ENCODE peak calls at places on chromosomes 4 and X, in seven cellular contexts. Z is H1, B is GM23248, N is aorta, W is endodermal cell, C is breast epithelium, L is mammary epithelial cell. X is an unnamed sample.
A peak's percentile ranks its signal among the peaks of the same experiment; 100 is the strongest.

GRCh38 chrX:71366674-71367256 is 608 bp downstream of the TAF1 start:
- DNase-seq in N (no peak), W (no peak), Z (no peak), C (no peak), B (peak; percentile 50), L (peak; percentile 14), X (peak; percentile 37)

GRCh38 chr4:41747230-41748055 is 1.1 kb downstream of the PHOX2B start:
- DNase-seq in L (no peak), B (no peak), N (no peak), C (no peak), W (peak; percentile 77), Z (no peak), X (no peak)

GRCh38 chr4:137390707-137391106 is 141.6 kb downstream of the PCDH18 start:
- DNase-seq in Z (no peak), W (no peak), L (no peak), C (no peak), N (no peak), B (peak; percentile 67), X (no peak)

GRCh38 chr4:110049951-110050925 is 137.6 kb downstream of the EGF start:
- DNase-seq in B (peak; percentile 62), L (peak; percentile 21), C (no peak), W (peak; percentile 79), N (no peak), Z (no peak), X (peak; percentile 55)

GRCh38 chr4:122842984-122843531 is 16.4 kb downstream of the FGF2 start:
- DNase-seq in L (no peak), B (peak; percentile 48), N (peak; percentile 56), Z (no peak), W (no peak), C (no peak), X (no peak)

GRCh38 chrX:120575379-120576114 is 14.8 kb upstream of the CUL4B start:
- DNase-seq in B (no peak), Z (no peak), C (no peak), N (no peak), W (no peak), L (no peak), X (no peak)

GRCh38 chr4:111941957-111942356 is 203.3 kb upstream of the FAM241A start:
- DNase-seq in L (no peak), Z (no peak), N (no peak), B (no peak), W (no peak), C (no peak), X (no peak)

GRCh38 chrX:52217494-52218160 is 32.9 kb downstream of the MAGED4 start:
- DNase-seq in Z (peak; percentile 9), L (no peak), B (no peak), W (peak; percentile 83), N (no peak), C (no peak), X (no peak)

GRCh38 chr4:186132577-186133277 is 28.2 kb downstream of the FAM149A start:
- DNase-seq in W (peak; percentile 85), Z (peak; percentile 34), C (no peak), N (no peak), L (peak; percentile 20), B (peak; percentile 14), X (no peak)

GRCh38 chr4:15963568-15963967 is 593 bp upstream of the FGFBP2 start:
- DNase-seq in N (no peak), W (no peak), Z (no peak), L (no peak), C (no peak), B (no peak), X (no peak)

GRCh38 chrX:53294024-53294648 is 12.8 kb upstream of the IQSEC2 start:
- DNase-seq in B (peak; percentile 14), W (no peak), L (no peak), Z (no peak), C (no peak), N (no peak), X (no peak)

GRCh38 chr4:55312491-55313101 is 33.4 kb upstream of the SRD5A3 start:
- DNase-seq in N (no peak), C (no peak), W (peak; percentile 63), L (peak; percentile 25), B (peak; percentile 79), Z (peak; percentile 23), X (peak; percentile 54)

GRCh38 chrX:129523076-129524055 is at the start of gene SMARCA1:
- DNase-seq in C (peak; percentile 51), Z (no peak), N (peak; percentile 66), L (no peak), B (peak; percentile 43), W (peak; percentile 75), X (no peak)

GRCh38 chrX:1582686-1583437 is 8.5 kb upstream of the AKAP17A start:
- DNase-seq in B (peak; percentile 25), Z (no peak), W (peak; percentile 32), L (peak; percentile 52), N (no peak), C (no peak), X (no peak)

GRCh38 chr4:147596377-147596776 is 20.8 kb upstream of the TMEM184C start:
- DNase-seq in W (no peak), Z (no peak), B (peak; percentile 28), N (no peak), L (peak; percentile 32), C (no peak), X (no peak)

GRCh38 chr4:88442636-88443260 is 14.2 kb upstream of the HERC5 start:
- DNase-seq in L (no peak), C (no peak), B (no peak), N (no peak), Z (no peak), W (no peak), X (no peak)

GRCh38 chr4:87502580-87503238 is 26.5 kb downstream of the SPARCL1 start:
- DNase-seq in Z (no peak), W (no peak), L (peak; percentile 36), N (no peak), C (no peak), B (peak; percentile 18), X (no peak)

GRCh38 chr4:48162162-48162561 is 28.1 kb upstream of the TXK start:
- DNase-seq in C (no peak), W (no peak), Z (no peak), N (no peak), B (no peak), L (peak; percentile 14), X (no peak)

GRCh38 chr4:7323872-7324650 is 110.7 kb downstream of the PSAPL1 start:
- DNase-seq in L (peak; percentile 25), Z (no peak), C (no peak), N (peak; percentile 29), B (no peak), W (no peak), X (no peak)

GRCh38 chrX:140092121-140092520 is 126.8 kb upstream of the CXorf66 start:
- DNase-seq in N (no peak), C (no peak), B (no peak), L (no peak), W (peak; percentile 52), Z (no peak), X (no peak)

GRCh38 chr4:112219826-112220366 is 11.7 kb upstream of the AP1AR start:
- DNase-seq in N (no peak), Z (no peak), C (no peak), L (no peak), B (no peak), W (no peak), X (no peak)

GRCh38 chrX:113399501-113400192 is 559.0 kb upstream of the AMOT start:
- DNase-seq in C (no peak), L (no peak), N (no peak), B (peak; percentile 37), Z (no peak), W (no peak), X (no peak)

GRCh38 chr4:69750346-69750745 is 10.1 kb downstream of the SULT1B1 start:
- DNase-seq in C (no peak), N (no peak), Z (no peak), W (no peak), B (peak; percentile 58), L (peak; percentile 63), X (no peak)

DNA sequence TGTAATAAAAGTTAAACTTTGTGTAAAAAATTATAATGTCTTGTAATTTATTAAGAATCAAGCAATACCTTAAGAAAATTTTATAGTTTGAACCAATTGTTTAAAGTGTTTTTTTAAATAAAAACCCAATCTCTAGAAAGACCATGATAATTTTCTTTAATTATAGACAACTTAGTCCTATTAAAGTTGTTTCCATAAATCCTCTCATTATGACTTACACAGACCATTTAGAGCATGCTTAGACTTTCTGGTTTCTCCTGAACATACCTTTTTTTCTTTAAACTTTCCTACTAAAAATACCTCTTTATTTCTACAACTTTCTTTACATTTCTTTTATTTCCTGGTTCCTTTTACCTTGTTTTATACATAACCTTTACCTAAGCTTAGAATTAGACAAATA is 837.4 kb downstream of the PCDH19 start:
- DNase-seq in B (no peak), N (no peak), L (no peak), C (no peak), W (no peak), Z (no peak), X (no peak)
- H3K9me3 ChIP-seq in B (no peaks in the 10 kb centered on the region), N (no peaks in the 10 kb centered on the region), L (peaks cover 5% of the 10 kb centered on the region), C (peaks cover 7% of the 10 kb centered on the region), W (peaks cover 23% of the 10 kb centered on the region), Z (peaks cover 7% of the 10 kb centered on the region), X (peaks cover 5% of the 10 kb centered on the region)

DNA sequence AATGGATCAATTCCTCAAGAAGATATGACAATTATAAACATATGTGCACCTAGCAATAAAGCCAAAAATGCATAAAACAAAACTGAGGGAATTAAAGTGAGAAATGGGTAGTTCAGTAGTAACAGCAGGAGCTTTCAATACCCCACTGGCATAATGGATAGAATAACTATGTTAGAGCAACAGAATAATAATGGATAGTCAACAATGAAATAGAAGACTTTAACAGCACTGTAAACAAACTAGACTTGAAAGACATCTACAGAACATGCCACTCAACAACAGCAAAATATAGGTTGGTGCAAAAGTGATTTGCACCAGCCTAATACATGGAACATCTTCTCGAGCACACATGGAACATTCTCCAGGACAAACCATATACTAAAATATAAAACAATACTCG is 20.0 kb upstream of the MBNL3 start:
- DNase-seq in W (no peak), N (no peak), B (no peak), C (no peak), Z (no peak), L (no peak), X (no peak)
- H3K4me3 ChIP-seq in W (no peak overlapping the region), N (no peak overlapping the region), B (no peak overlapping the region), C (no peak overlapping the region), Z (no peak overlapping the region), L (no peak overlapping the region), X (no peak overlapping the region)

DNA sequence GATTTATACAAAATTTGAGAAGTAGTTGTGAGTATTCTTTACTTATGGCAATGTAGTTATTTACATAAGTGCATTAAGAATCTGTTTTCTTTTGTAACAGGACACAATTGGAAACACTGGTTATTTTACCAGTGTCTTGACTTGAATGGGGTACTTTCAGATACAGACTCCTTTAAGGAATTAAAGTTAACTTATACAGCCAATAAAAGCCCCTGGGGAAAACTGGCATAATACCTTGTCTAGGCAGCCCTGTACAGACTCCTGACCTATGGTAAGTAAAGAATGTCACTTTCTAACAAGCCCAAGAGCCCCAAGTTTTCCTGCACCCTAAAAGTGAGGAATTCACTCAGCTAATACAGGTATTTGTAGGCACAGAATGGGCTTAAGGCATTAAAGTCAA is 241.8 kb downstream of the CPXCR1 start:
- DNase-seq in W (no peak), L (no peak), N (no peak), Z (no peak), B (no peak), C (no peak), X (no peak)
- H3K4me1 ChIP-seq in W (peaks cover 6% of the 10 kb centered on the region), L (no peaks in the 10 kb centered on the region), N (no peaks in the 10 kb centered on the region), Z (peaks cover 7% of the 10 kb centered on the region), B (no peaks in the 10 kb centered on the region), C (no peaks in the 10 kb centered on the region), X (no peaks in the 10 kb centered on the region)

DNA sequence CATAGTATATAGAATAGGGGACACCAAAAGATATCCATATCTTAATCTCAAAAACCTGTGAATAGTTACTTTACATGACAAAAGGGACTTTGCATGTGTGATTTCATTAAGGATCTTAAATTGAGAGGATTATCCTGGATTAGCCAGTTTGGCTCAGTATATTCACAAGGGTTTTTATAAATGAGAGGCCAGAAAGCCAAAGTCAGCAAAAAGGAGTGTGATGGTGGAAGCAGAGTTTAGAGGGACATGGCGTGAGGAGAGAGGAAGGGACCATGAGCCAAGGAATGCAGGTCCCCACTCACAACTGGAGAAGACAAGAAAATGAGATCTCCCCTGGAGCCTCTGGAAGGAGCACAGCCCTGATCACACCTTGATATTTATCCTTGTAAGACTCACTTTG is 648.5 kb upstream of the LCORL start:
- DNase-seq in W (no peak), N (no peak), B (no peak), L (no peak), C (no peak), Z (no peak), X (no peak)
- H3K9me3 ChIP-seq in W (peaks cover 11% of the 10 kb centered on the region), N (no peaks in the 10 kb centered on the region), B (no peaks in the 10 kb centered on the region), L (peaks cover 5% of the 10 kb centered on the region), C (no peaks in the 10 kb centered on the region), Z (no peaks in the 10 kb centered on the region), X (no peaks in the 10 kb centered on the region)